ENCODE peak calls at places on chromosomes 7 and 10, in five cellular contexts. W is upper lobe of right lung, H is GM12865, K is cardiac fibroblast, F is Peyer's patch. L is an unnamed sample.

GRCh38 chr7:24963218-24963617 is 16.8 kb downstream of the OSBPL3 start:
- DNase-seq in F (peak; percentile 82), K (peak; percentile 67), H (peak; percentile 74), W (no peak), L (peak; percentile 38)

GRCh38 chr7:96831446-96831845 is 121.8 kb upstream of the SEM1 start:
- DNase-seq in H (no peak), K (no peak), W (no peak), F (no peak), L (no peak)

GRCh38 chr7:87148332-87148955 is 3.8 kb upstream of the DMTF1 start:
- DNase-seq in H (peak; percentile 60), K (peak; percentile 74), F (no peak), W (no peak), L (peak; percentile 23)

GRCh38 chr7:43758861-43759683 is 592 bp downstream of the BLVRA start:
- DNase-seq in W (no peak), F (peak; percentile 30), K (peak; percentile 49), H (peak; percentile 62), L (no peak)

GRCh38 chr7:18087031-18087686 is 59.5 kb upstream of the PRPS1L1 start:
- DNase-seq in F (no peak), H (no peak), K (peak; percentile 7), W (peak; percentile 57), L (no peak)

GRCh38 chr7:19377611-19378339 is 232.6 kb upstream of the FERD3L start:
- DNase-seq in W (no peak), K (peak; percentile 54), H (no peak), F (no peak), L (no peak)

GRCh38 chr7:156667110-156667436 is 26.5 kb downstream of the RNF32 start:
- DNase-seq in K (no peak), W (no peak), H (no peak), F (no peak), L (no peak)

GRCh38 chr10:86711957-86712708 is 43.8 kb downstream of the LDB3 start:
- DNase-seq in K (peak; percentile 38), W (peak; percentile 76), H (peak; percentile 84), F (peak; percentile 30), L (no peak)

GRCh38 chr10:89563861-89564478 is 28.6 kb upstream of the SLC16A12 start:
- DNase-seq in K (peak; percentile 64), H (peak; percentile 50), W (no peak), F (no peak), L (peak; percentile 41)

GRCh38 chr7:45187946-45188411 is 30.4 kb downstream of the RAMP3 start:
- DNase-seq in H (no peak), K (no peak), F (no peak), W (peak; percentile 16), L (no peak)

GRCh38 chr7:106779877-106780276 is 85.2 kb upstream of the PIK3CG start:
- DNase-seq in K (no peak), F (no peak), W (no peak), H (peak; percentile 44), L (no peak)

GRCh38 chr7:137846588-137847417 is at the start of gene DGKI:
- DNase-seq in H (peak; percentile 27), F (no peak), W (peak; percentile 63), K (no peak), L (no peak)

GRCh38 chr10:117542706-117543244 is at the start of gene EMX2:
- DNase-seq in H (no peak), F (no peak), W (no peak), K (no peak), L (no peak)

GRCh38 chr7:44615149-44615611 is 8.8 kb downstream of the OGDH start:
- DNase-seq in K (no peak), W (no peak), H (no peak), F (peak; percentile 43), L (no peak)

GRCh38 chr7:98509836-98510235 is 107.2 kb upstream of the NPTX2 start:
- DNase-seq in W (no peak), K (peak; percentile 2), F (no peak), H (no peak), L (no peak)

GRCh38 chr10:21759232-21759631 is 225.2 kb downstream of the MLLT10 start:
- DNase-seq in K (no peak), F (no peak), W (no peak), H (no peak), L (no peak)

GRCh38 chr7:75756340-75757297 is 15.4 kb downstream of the CCL26 start:
- DNase-seq in K (peak; percentile 74), H (peak; percentile 58), F (no peak), W (no peak), L (no peak)

GRCh38 chr10:102917314-102917961 is 656 bp upstream of the CNNM2 start:
- DNase-seq in H (peak; percentile 89), F (peak; percentile 75), W (peak; percentile 92), K (peak; percentile 78), L (peak; percentile 50)

GRCh38 chr7:37765872-37766525 is 82.4 kb upstream of the NME8 start:
- DNase-seq in H (peak; percentile 86), W (no peak), K (no peak), F (no peak), L (peak; percentile 3)

GRCh38 chr10:73058057-73058591 is 38.5 kb downstream of the P4HA1 start:
- DNase-seq in W (no peak), K (no peak), F (no peak), H (no peak), L (no peak)

GRCh38 chr7:46534593-46535271 is 613.7 kb upstream of the IGFBP3 start:
- DNase-seq in W (no peak), F (no peak), H (no peak), K (peak; percentile 88), L (no peak)

GRCh38 chr10:2150315-2150714 is 413.0 kb upstream of the ADARB2 start:
- DNase-seq in K (no peak), W (no peak), F (no peak), H (no peak), L (no peak)

GRCh38 chr7:74025146-74025545 is 2.8 kb upstream of the ELN start:
- DNase-seq in W (no peak), H (no peak), F (no peak), K (no peak), L (peak; percentile 54)

GRCh38 chr10:69862882-69863530 is 61.3 kb downstream of the COL13A1 start:
- DNase-seq in K (no peak), H (no peak), F (no peak), W (no peak), L (no peak)

GRCh38 chr7:74343281-74344127 is 54.3 kb downstream of the CLIP2 start:
- DNase-seq in W (no peak), F (no peak), K (peak; percentile 49), H (no peak), L (no peak)

GRCh38 chr10:100890696-100891271 is 22.0 kb upstream of the SLF2 start:
- DNase-seq in F (peak; percentile 10), K (peak; percentile 92), W (no peak), H (no peak), L (no peak)

GRCh38 chr7:2687338-2687869 is 598 bp upstream of the AMZ1 start:
- DNase-seq in H (no peak), W (no peak), F (no peak), K (peak; percentile 46), L (no peak)
- H3K4me3 ChIP-seq in H (no peak overlapping the region), W (no peak overlapping the region), F (no peak overlapping the region), K (no peak overlapping the region), L (no peak overlapping the region)

GRCh38 chr10:37572206-37572605 is 285.2 kb downstream of the ZNF248 start:
- DNase-seq in H (no peak), F (no peak), K (no peak), W (no peak), L (no peak)

GRCh38 chr10:37576154-37576553 is 281.3 kb downstream of the ZNF248 start:
- DNase-seq in F (no peak), W (no peak), H (no peak), K (no peak), L (no peak)
- H3K4me3 ChIP-seq in F (no peak overlapping the region), W (no peak overlapping the region), H (no peak overlapping the region), K (no peak overlapping the region), L (no peak overlapping the region)

GRCh38 chr7:128911441-128912031 is 1.0 kb upstream of the KCP start:
- DNase-seq in K (peak; percentile 27), H (no peak), W (peak; percentile 57), F (no peak), L (no peak)

GRCh38 chr7:128912281-128912680 is 1.8 kb upstream of the KCP start:
- DNase-seq in K (no peak), F (no peak), H (no peak), W (peak; percentile 46), L (no peak)

GRCh38 chr7:128908750-128909385 is 1.6 kb downstream of the KCP start:
- DNase-seq in W (peak; percentile 46), F (no peak), H (no peak), K (no peak), L (no peak)

GRCh38 chr7:128910569-128910945 is at the start of gene KCP:
- DNase-seq in W (peak; percentile 60), K (no peak), F (no peak), H (no peak), L (no peak)

DNA sequence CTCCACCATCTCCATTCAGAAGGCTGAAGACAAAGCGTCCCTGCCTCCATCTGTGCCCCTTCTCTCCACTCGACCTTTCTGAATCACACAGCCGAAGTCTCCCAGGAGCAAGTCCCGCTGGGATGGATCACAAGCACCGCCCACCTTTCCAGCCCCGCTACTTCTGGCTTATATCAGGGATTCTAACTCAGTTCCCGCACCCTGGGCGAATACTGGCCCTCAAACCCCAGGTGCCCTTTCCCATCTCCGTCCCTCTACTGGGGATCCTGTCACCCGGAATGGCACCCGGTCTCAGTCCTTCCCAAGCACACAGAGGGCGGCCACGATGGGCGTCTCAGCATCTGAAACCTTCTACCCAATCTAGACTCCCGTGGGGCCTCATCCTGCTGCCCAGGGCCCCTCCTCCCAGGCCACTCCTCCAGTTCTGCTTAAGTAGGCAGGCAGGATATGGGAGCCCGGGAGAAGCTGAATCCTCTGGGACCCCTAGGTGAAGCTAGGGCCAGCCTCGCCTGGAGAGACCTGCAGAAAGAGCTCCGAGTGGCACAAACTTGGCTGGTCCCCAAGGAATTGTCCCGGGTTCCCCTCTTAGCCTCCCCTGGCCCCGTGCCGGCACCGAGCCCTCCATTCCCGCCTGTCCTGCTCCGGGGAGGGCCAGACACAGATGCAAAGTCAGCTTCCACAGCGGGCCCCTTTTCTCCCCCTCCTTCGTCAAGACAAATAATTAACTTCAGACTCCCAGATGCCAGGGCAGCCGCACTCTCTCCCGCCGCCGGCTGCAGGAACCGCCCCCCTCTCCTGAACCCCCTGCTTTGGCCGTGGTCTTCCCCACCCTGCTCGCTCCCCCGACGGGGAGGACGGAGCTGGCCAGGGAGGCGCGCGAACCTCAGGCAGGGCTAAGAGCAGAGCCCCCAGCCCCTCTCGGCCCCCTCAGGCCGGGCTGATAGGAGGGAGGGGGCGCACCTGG is 622 bp downstream of the KCP start:
- DNase-seq in W (peak; percentile 61), H (no peak), F (no peak), K (peak; percentile 68), L (no peak)
- H3K4me3 ChIP-seq in W (no peak overlapping the region), H (no peak overlapping the region), F (peak overlapping the region; percentile 16), K (peak overlapping the region; percentile 18), L (no peak overlapping the region)

DNA sequence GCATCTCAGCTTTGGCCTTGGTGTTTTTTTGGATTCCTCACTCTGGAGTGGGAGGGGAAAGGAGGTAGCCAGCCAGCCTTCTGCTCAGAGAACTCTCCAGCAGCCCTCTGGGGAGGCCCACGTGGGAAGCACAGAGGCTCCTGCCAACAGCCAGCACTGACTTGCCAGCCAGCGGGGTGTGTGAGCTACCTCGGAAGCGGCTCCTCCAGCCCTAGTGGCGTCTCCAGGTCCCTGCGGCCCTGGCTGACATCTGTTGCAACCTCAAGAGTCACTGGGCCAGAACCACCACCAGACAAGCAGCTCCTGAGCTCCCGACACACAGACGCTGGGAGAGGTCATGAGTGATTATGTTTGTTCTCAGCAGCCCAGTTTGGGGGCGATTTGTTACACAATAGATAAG is 180.2 kb upstream of the FZD8 start:
- DNase-seq in K (peak; percentile 87), W (peak; percentile 85), H (peak; percentile 22), F (peak; percentile 16), L (no peak)
- H3K4me3 ChIP-seq in K (no peak overlapping the region), W (no peak overlapping the region), H (no peak overlapping the region), F (no peak overlapping the region), L (no peak overlapping the region)

L was measured in Jurkat, Clone E6-1.